ENCODE peak calls at places on chromosomes 4 and X, in nine cellular contexts. V is esophagus squamous epithelium, S is A549, Y is adrenal gland, H is lower leg skin, A is transverse colon, F is NB4, N is right lobe of liver, D is H54. L is an unnamed sample.

GRCh38 chrX:104315555-104315954 is 60.8 kb upstream of the ESX1 start:
- DNase-seq in V (no peak), S (peak; percentile 20), Y (no peak), H (no peak), A (no peak), F (no peak), N (no peak), D (no peak), L (peak; percentile 69)

GRCh38 chrX:10356979-10357378 is 200.2 kb downstream of the CLCN4 start:
- DNase-seq in V (no peak), S (no peak), Y (no peak), H (no peak), A (no peak), F (no peak), N (no peak), D (no peak), L (peak; percentile 58)

GRCh38 chr4:110128092-110128989 is 70.1 kb downstream of the ELOVL6 start:
- DNase-seq in V (no peak), S (no peak), Y (no peak), H (no peak), A (no peak), F (no peak), N (no peak), D (no peak), L (no peak)

GRCh38 chr4:83219344-83219990 is 65.1 kb downstream of the COQ2 start:
- DNase-seq in V (no peak), S (no peak), Y (no peak), H (no peak), A (peak; percentile 56), F (no peak), N (no peak), D (no peak), L (no peak)

GRCh38 chr4:86919824-86920223 is 15.0 kb upstream of the AFF1 start:
- DNase-seq in V (no peak), S (no peak), Y (no peak), H (no peak), A (no peak), F (no peak), N (no peak), D (no peak), L (peak; percentile 24)

GRCh38 chr4:128468485-128468989 is 180.9 kb upstream of the PGRMC2 start:
- DNase-seq in V (no peak), S (peak; percentile 32), Y (peak; percentile 91), H (peak; percentile 91), A (peak; percentile 67), F (no peak), N (no peak), D (peak; percentile 16), L (peak; percentile 99)

GRCh38 chr4:7917669-7918068 is 22.0 kb downstream of the AFAP1 start:
- DNase-seq in V (no peak), S (no peak), Y (no peak), H (no peak), A (no peak), F (no peak), N (no peak), D (no peak), L (no peak)

GRCh38 chrX:78199851-78200250 is 60.4 kb upstream of the TAF9B start:
- DNase-seq in V (no peak), S (peak; percentile 50), Y (no peak), H (no peak), A (no peak), F (peak; percentile 38), N (no peak), D (no peak), L (peak; percentile 8)

GRCh38 chrX:111376897-111377601 is 34.9 kb downstream of the DCX start:
- DNase-seq in V (no peak), S (no peak), Y (no peak), H (no peak), A (no peak), F (no peak), N (no peak), D (no peak), L (no peak)

GRCh38 chrX:130704053-130705038 is 198.7 kb downstream of the ENOX2 start:
- DNase-seq in V (no peak), S (peak; percentile 17), Y (no peak), H (no peak), A (no peak), F (no peak), N (no peak), D (no peak), L (peak; percentile 69)

GRCh38 chr4:103099691-103100392 is at the start of gene BDH2:
- DNase-seq in V (no peak), S (peak; percentile 85), Y (peak; percentile 59), H (peak; percentile 74), A (peak; percentile 48), F (peak; percentile 89), N (no peak), D (peak; percentile 23), L (peak; percentile 97)

GRCh38 chrX:13223868-13224555 is 95.8 kb downstream of the ATXN3L start:
- DNase-seq in V (no peak), S (peak; percentile 85), Y (peak; percentile 17), H (peak; percentile 15), A (no peak), F (no peak), N (no peak), D (no peak), L (peak; percentile 91)

GRCh38 chr4:3660086-3660927 is 105.9 kb upstream of the ADRA2C start:
- DNase-seq in V (no peak), S (no peak), Y (no peak), H (no peak), A (no peak), F (no peak), N (no peak), D (no peak), L (peak; percentile 5)

GRCh38 chrX:40109288-40110008 is 11.7 kb upstream of the BCOR start:
- DNase-seq in V (no peak), S (peak; percentile 80), Y (peak; percentile 77), H (no peak), A (peak; percentile 67), F (peak; percentile 76), N (peak; percentile 68), D (no peak), L (peak; percentile 55)
- TF ChIP-seq POLR2A in V (no peak), S (no peak), Y (peak; percentile 50), H (no peak), A (no peak), F (peak; percentile 5), N (no peak), D (no peak), L (no peak)

GRCh38 chr4:1578301-1578781 is 105.8 kb downstream of the FAM53A start:
- DNase-seq in V (no peak), S (no peak), Y (no peak), H (no peak), A (no peak), F (no peak), N (no peak), D (no peak), L (no peak)

GRCh38 chr4:1578968-1579833 is 104.9 kb downstream of the FAM53A start:
- DNase-seq in V (peak; percentile 31), S (peak; percentile 83), Y (peak; percentile 79), H (peak; percentile 80), A (peak; percentile 80), F (peak; percentile 63), N (peak; percentile 82), D (peak; percentile 88), L (peak; percentile 28)

GRCh38 chr4:1577818-1578217 is 106.3 kb downstream of the FAM53A start:
- DNase-seq in V (no peak), S (no peak), Y (no peak), H (no peak), A (no peak), F (no peak), N (no peak), D (no peak), L (no peak)

GRCh38 chr4:1582227-1582626 is 101.9 kb downstream of the FAM53A start:
- DNase-seq in V (no peak), S (no peak), Y (no peak), H (no peak), A (no peak), F (no peak), N (peak; percentile 65), D (no peak), L (no peak)

GRCh38 chr4:1579834-1580686 is 104.1 kb downstream of the FAM53A start:
- DNase-seq in V (peak; percentile 71), S (peak; percentile 96), Y (no peak), H (peak; percentile 90), A (peak; percentile 91), F (peak; percentile 96), N (peak; percentile 94), D (peak; percentile 75), L (no peak)
- TF ChIP-seq POLR2A in V (no peak), S (peak; percentile 25), Y (peak; percentile 46), H (peak; percentile 21), A (peak; percentile 68), F (peak; percentile 76), N (peak; percentile 29), D (peak; percentile 55), L (no peak)

GRCh38 chr4:6200011-6200921 is at the start of gene JAKMIP1:
- DNase-seq in V (no peak), S (peak; percentile 57), Y (peak; percentile 73), H (no peak), A (peak; percentile 82), F (no peak), N (peak; percentile 72), D (no peak), L (peak; percentile 46)
- TF ChIP-seq POLR2A in V (no peak), S (no peak), Y (no peak), H (no peak), A (no peak), F (no peak), N (no peak), D (no peak), L (no peak)

DNA sequence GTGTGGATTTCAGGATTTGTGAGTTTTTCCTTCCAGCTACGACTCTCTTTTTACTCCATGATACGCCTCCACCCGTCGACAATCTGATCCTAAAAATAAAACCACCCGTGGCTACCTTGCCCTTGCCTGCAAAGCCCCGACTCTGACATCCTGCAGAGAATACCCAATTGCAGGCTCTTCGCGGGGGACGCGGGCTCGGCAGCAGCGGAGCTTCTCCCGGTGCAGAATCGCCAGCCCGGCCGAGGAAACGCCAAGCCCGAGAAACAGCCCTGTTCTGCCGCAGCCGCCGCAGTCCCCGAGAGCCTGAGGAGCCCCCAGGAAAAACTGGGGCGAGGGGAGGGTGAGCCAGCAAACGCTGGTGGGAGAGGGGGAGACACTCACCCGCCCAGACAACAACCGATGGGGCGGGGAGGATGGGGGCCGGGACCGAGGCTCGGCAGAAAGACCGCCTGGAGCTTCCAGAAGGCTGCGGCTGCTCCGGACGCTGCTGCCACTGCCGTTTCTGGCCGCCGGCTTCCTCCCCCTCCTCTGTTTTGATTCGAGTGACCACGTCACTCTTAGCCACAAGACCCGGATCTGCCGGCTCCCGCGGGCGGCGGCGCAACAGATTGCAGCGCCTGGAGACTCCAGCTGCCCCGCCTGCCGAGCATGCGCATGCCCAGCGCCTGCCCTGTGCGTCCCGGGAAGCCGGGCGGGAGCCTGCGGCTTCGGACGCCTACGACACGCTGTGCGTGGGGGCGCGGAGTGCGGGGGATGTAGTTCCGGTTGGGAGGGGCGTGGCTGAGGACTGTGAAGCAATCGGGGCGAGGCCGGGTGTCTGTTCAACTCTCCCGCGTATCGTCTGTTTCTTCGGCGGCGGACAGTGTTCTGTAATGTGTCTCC is at the start of gene SMIM14:
- DNase-seq in V (peak; percentile 84), S (peak; percentile 97), Y (peak; percentile 99), H (peak; percentile 96), A (peak; percentile 99), F (peak; percentile 100), N (peak; percentile 99), D (peak; percentile 76), L (peak; percentile 98)
- TF ChIP-seq POLR2A in V (no peak), S (peak; percentile 66), Y (peak; percentile 99), H (peak; percentile 86), A (peak; percentile 98), F (peak; percentile 83), N (peak; percentile 97), D (peak; percentile 63), L (peak; percentile 98)

GRCh38 chr4:152500308-152500707 is 35.6 kb downstream of the FBXW7 start:
- DNase-seq in V (no peak), S (no peak), Y (no peak), H (no peak), A (no peak), F (no peak), N (no peak), D (no peak), L (no peak)
- TF ChIP-seq POLR2A in V (no peak), S (no peak), Y (no peak), H (no peak), A (no peak), F (no peak), N (no peak), D (no peak), L (no peak)

L was measured in IMR-90.